ENCODE peak calls at places on chromosomes 13 and 19, in six cellular contexts. L, Q, T, B, J and K are unnamed samples.

GRCh38 chr13:112772929-112773328 is 83.1 kb downstream of the ATP11A start:
- DNase-seq in L (no peak), Q (no peak), T (no peak), B (no peak), J (no peak), K (no peak)

GRCh38 chr13:21672811-21673591 is 2.1 kb downstream of the FGF9 start:
- DNase-seq in L (no peak), Q (no peak), T (no peak), B (no peak), J (no peak), K (no peak)

GRCh38 chr13:106505295-106505694 is 30.2 kb downstream of the EFNB2 start:
- DNase-seq in L (no peak), Q (no peak), T (no peak), B (no peak), J (no peak), K (no peak)

GRCh38 chr13:40109324-40109958 is 454.0 kb downstream of the COG6 start:
- DNase-seq in L (no peak), Q (no peak), T (no peak), B (peak; percentile 17), J (no peak), K (peak; percentile 99)

GRCh38 chr13:111319521-111319920 is 921 bp upstream of the TEX29 start:
- DNase-seq in L (no peak), Q (no peak), T (no peak), B (no peak), J (no peak), K (no peak)

GRCh38 chr19:45264781-45265317 is 13.8 kb downstream of the MARK4 start:
- DNase-seq in L (no peak), Q (no peak), T (no peak), B (no peak), J (no peak), K (no peak)

GRCh38 chr13:23644527-23644926 is 74.3 kb downstream of the TNFRSF19 start:
- DNase-seq in L (no peak), Q (no peak), T (no peak), B (no peak), J (no peak), K (no peak)

GRCh38 chr13:40508112-40508511 is 158.3 kb downstream of the FOXO1 start:
- DNase-seq in L (no peak), Q (peak; percentile 53), T (peak; percentile 48), B (peak; percentile 29), J (no peak), K (peak; percentile 63)

GRCh38 chr19:53308339-53308811 is 25.2 kb upstream of the ZNF845 start:
- DNase-seq in L (peak; percentile 90), Q (peak; percentile 20), T (no peak), B (peak; percentile 3), J (peak; percentile 9), K (no peak)

GRCh38 chr19:2544576-2545415 is 68.9 kb downstream of the GADD45B start:
- DNase-seq in L (no peak), Q (no peak), T (no peak), B (no peak), J (no peak), K (no peak)

GRCh38 chr19:1250374-1251232 is 2.2 kb downstream of the MIDN start:
- DNase-seq in L (peak; percentile 84), Q (peak; percentile 76), T (peak; percentile 76), B (peak; percentile 78), J (peak; percentile 59), K (no peak)

GRCh38 chr13:31199849-31200635 is at the start of gene B3GLCT:
- DNase-seq in L (peak; percentile 94), Q (peak; percentile 77), T (peak; percentile 65), B (peak; percentile 76), J (peak; percentile 65), K (peak; percentile 48)

GRCh38 chr13:73467103-73467502 is 408.3 kb downstream of the KLF5 start:
- DNase-seq in L (no peak), Q (no peak), T (no peak), B (no peak), J (no peak), K (no peak)

GRCh38 chr13:27918918-27919255 is 913 bp upstream of the PDX1 start:
- DNase-seq in L (no peak), Q (no peak), T (no peak), B (no peak), J (no peak), K (no peak)

GRCh38 chr13:47251771-47252170 is 354.9 kb upstream of the HTR2A start:
- DNase-seq in L (no peak), Q (no peak), T (no peak), B (no peak), J (no peak), K (no peak)

GRCh38 chr13:45082964-45083363 is 37.3 kb upstream of the GTF2F2 start:
- DNase-seq in L (no peak), Q (no peak), T (no peak), B (no peak), J (peak; percentile 11), K (no peak)

GRCh38 chr19:35086455-35086854 is 29.2 kb upstream of the FXYD3 start:
- DNase-seq in L (no peak), Q (no peak), T (no peak), B (no peak), J (no peak), K (no peak)

GRCh38 chr13:31733066-31733465 is 6.3 kb upstream of the RXFP2 start:
- DNase-seq in L (no peak), Q (no peak), T (no peak), B (no peak), J (no peak), K (no peak)

GRCh38 chr13:33176526-33176925 is 109.0 kb downstream of the STARD13 start:
- DNase-seq in L (no peak), Q (no peak), T (no peak), B (no peak), J (no peak), K (no peak)

DNA sequence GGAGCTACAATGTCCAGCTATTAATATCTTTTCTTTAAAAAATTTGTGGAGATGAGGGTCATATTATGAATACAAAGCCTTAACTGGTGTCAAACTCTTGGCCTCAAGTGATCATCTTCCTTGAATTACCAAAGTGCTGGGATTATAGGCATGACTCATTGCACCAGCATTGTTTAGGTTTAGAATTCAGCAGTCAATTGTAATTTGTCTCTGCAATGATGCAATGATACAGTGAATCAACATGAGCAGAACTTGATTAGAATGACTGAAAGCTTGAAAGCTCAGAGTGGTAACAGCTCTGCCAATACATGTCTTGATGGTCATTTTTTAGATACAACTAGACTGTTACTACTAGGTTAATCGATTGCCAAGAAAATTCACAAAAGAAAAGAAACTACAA is 752.8 kb upstream of the MIR17HG start:
- DNase-seq in L (no peak), Q (no peak), T (no peak), B (no peak), J (no peak), K (peak; percentile 96)
- TF ChIP-seq CTCF in L (no peak), Q (no peak), T (no peak), B (no peak), J (no peak), K (no peak)

GRCh38 chr19:18848860-18849661 is 17.3 kb downstream of the UPF1 start:
- DNase-seq in L (no peak), Q (peak; percentile 71), T (peak; percentile 80), B (peak; percentile 78), J (peak; percentile 61), K (no peak)

GRCh38 chr19:18845961-18846360 is 14.2 kb downstream of the UPF1 start:
- DNase-seq in L (no peak), Q (no peak), T (no peak), B (no peak), J (no peak), K (no peak)

GRCh38 chr19:18849838-18850400 is 18.2 kb downstream of the UPF1 start:
- DNase-seq in L (no peak), Q (no peak), T (no peak), B (no peak), J (no peak), K (no peak)

GRCh38 chr19:18846862-18847515 is 15.2 kb downstream of the UPF1 start:
- DNase-seq in L (peak; percentile 93), Q (peak; percentile 83), T (peak; percentile 77), B (peak; percentile 80), J (peak; percentile 72), K (peak; percentile 58)

DNA sequence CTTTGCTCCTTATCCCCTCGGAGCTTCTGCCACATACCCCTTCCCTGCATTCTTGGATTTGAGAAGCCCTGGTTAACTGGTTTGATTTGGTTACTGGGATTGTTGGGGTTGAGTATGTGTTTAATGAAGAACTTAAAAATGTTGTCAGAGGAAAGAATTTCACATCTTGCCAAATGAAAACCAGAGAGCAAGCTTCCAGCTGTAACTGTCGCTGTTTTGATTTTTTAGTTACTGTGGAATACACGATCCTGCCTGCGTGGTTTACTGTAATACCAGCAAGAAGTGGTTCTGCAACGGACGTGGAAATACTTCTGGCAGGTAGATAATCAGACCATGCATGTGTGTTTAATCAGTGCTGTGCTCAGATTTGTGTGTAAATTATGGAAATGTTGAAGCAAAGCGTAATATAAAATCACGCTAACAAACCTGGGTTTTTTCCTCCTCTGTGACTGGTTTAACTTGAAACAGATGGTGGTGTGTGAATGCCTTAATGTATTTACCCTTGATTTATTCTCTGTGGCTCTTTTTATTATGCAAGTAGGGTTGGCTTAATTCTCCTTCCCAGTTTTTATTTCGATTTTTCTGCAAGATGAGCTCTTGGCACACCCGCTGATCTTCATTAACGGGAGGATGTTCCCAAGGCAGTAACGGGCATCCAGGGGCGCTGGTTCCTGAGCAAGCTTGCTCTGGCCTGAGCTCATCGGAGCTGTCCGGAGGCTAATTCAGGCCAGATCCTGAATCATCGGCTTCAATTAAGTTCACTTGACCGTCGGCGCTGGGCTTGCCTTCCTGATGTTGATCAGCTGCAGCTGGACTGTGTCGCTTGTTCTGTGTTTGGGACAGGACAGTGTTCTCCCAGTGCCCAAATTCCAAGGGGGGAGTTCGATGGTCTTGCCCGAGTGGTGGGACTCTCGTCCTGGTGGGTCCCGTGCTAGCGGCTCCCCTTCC is 16.0 kb downstream of the UPF1 start:
- DNase-seq in L (no peak), Q (no peak), T (no peak), B (peak; percentile 50), J (no peak), K (no peak)
- H3K4me3 ChIP-seq in L (no peak overlapping the region), Q (no peak overlapping the region), T (no peak overlapping the region), B (no peak overlapping the region), J (no peak overlapping the region), K (no peak overlapping the region)

GRCh38 chr19:19034204-19034624 is 811 bp downstream of the ARMC6 start:
- DNase-seq in L (peak; percentile 90), Q (no peak), T (no peak), B (peak; percentile 60), J (peak; percentile 20), K (peak; percentile 67)
- H3K36me3 ChIP-seq in L (peaks cover 60% of the 10 kb centered on the region), Q (no peaks in the 10 kb centered on the region), T (no peaks in the 10 kb centered on the region), B (no peaks in the 10 kb centered on the region), J (no peaks in the 10 kb centered on the region), K (peaks cover 7% of the 10 kb centered on the region)

DNA sequence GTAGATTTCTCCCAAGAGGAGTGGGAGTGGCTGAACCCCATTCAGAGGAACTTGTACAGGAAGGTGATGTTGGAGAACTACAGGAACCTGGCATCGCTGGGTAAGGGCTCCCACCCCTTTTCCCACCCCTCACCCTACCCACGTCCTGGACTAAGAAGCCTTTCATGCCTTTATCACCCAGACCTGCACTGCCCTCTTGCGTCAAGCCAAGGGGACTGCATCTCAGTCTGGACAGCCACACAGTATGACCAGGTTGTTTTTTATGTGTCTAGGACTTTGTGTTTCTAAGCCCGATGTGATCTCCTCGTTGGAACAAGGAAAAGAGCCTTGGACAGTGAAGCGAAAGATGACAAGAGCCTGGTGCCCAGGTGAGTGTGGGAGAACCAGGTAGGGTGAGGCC is 8.8 kb downstream of the ZFP28 start:
- DNase-seq in L (peak; percentile 65), Q (no peak), T (no peak), B (no peak), J (no peak), K (no peak)
- TF ChIP-seq CTCF in L (peak; percentile 64), Q (no peak), T (no peak), B (no peak), J (no peak), K (peak; percentile 23)